ENCODE peak calls at places on chromosomes 6 and 20, in four cellular contexts. One of them, this sample, is unnamed.
A peak's percentile ranks its signal among the peaks of the same experiment; 100 is the strongest.

GRCh38 chr6:123007885-123008284 is 11.8 kb downstream of the CLVS2 start:
- DNase-seq in WERI-Rb-1: no peak
- DNase-seq in PC-9: no peak
- DNase-seq in HL-60: no peak
- DNase-seq in this sample: no peak

GRCh38 chr20:4967752-4968477 is 33.4 kb downstream of the SLC23A2 start:
- DNase-seq in HL-60: no peak
- DNase-seq in WERI-Rb-1: no peak
- DNase-seq in PC-9: no peak
- DNase-seq in this sample: no peak

GRCh38 chr6:19812512-19813119 is 24.6 kb upstream of the ID4 start:
- DNase-seq in PC-9: no peak
- DNase-seq in HL-60: no peak
- DNase-seq in WERI-Rb-1: no peak
- DNase-seq in this sample: peak; percentile 35

GRCh38 chr20:45817652-45818194 is 5.3 kb downstream of the UBE2C start:
- DNase-seq in PC-9: peak; percentile 96
- DNase-seq in HL-60: no peak
- DNase-seq in WERI-Rb-1: no peak
- DNase-seq in this sample: no peak

GRCh38 chr6:52407467-52407866 is 12.7 kb upstream of the EFHC1 start:
- DNase-seq in HL-60: no peak
- DNase-seq in WERI-Rb-1: peak; percentile 49
- DNase-seq in PC-9: peak; percentile 62
- DNase-seq in this sample: no peak

GRCh38 chr6:32137454-32137853 is 7.4 kb upstream of the FKBPL start:
- DNase-seq in HL-60: no peak
- DNase-seq in PC-9: no peak
- DNase-seq in WERI-Rb-1: no peak
- DNase-seq in this sample: no peak

GRCh38 chr6:97312241-97312640 is 29.2 kb upstream of the MMS22L start:
- DNase-seq in PC-9: peak; percentile 38
- DNase-seq in HL-60: no peak
- DNase-seq in WERI-Rb-1: no peak
- DNase-seq in this sample: no peak

GRCh38 chr6:77334093-77334492 is 129.2 kb downstream of the HTR1B start:
- DNase-seq in PC-9: no peak
- DNase-seq in WERI-Rb-1: no peak
- DNase-seq in HL-60: no peak
- DNase-seq in this sample: no peak

GRCh38 chr6:50994026-50994720 is 175.5 kb downstream of the TFAP2B start:
- DNase-seq in PC-9: no peak
- DNase-seq in HL-60: no peak
- DNase-seq in WERI-Rb-1: no peak
- DNase-seq in this sample: no peak

GRCh38 chr6:110020888-110021287 is 42.8 kb downstream of the GPR6 start:
- DNase-seq in PC-9: no peak
- DNase-seq in HL-60: no peak
- DNase-seq in WERI-Rb-1: no peak
- DNase-seq in this sample: no peak

GRCh38 chr6:166360243-166361079 is 18.1 kb upstream of the SFT2D1 start:
- DNase-seq in PC-9: no peak
- DNase-seq in WERI-Rb-1: no peak
- DNase-seq in HL-60: peak; percentile 86
- DNase-seq in this sample: no peak

GRCh38 chr20:46129955-46130481 is 11.9 kb downstream of the CD40 start:
- DNase-seq in PC-9: no peak
- DNase-seq in HL-60: no peak
- DNase-seq in WERI-Rb-1: peak; percentile 89
- DNase-seq in this sample: no peak

GRCh38 chr6:112004397-112005341 is 49.2 kb upstream of the CCN6 start:
- DNase-seq in PC-9: no peak
- DNase-seq in HL-60: no peak
- DNase-seq in WERI-Rb-1: no peak
- DNase-seq in this sample: no peak

GRCh38 chr6:37783025-37783825 is 36.3 kb upstream of the ZFAND3 start:
- DNase-seq in PC-9: no peak
- DNase-seq in WERI-Rb-1: no peak
- DNase-seq in HL-60: no peak
- DNase-seq in this sample: no peak

GRCh38 chr6:127732927-127733326 is 156.0 kb downstream of the C6orf58 start:
- DNase-seq in WERI-Rb-1: no peak
- DNase-seq in HL-60: no peak
- DNase-seq in PC-9: no peak
- DNase-seq in this sample: no peak

GRCh38 chr20:23915844-23916243 is 36.3 kb upstream of the CST5 start:
- DNase-seq in WERI-Rb-1: no peak
- DNase-seq in PC-9: no peak
- DNase-seq in HL-60: no peak
- DNase-seq in this sample: no peak

GRCh38 chr20:44714701-44715494 is at the start of gene CCN5:
- DNase-seq in WERI-Rb-1: no peak
- DNase-seq in PC-9: peak; percentile 81
- DNase-seq in HL-60: no peak
- DNase-seq in this sample: no peak

GRCh38 chr20:58241766-58242465 is 13.5 kb upstream of the ANKRD60 start:
- DNase-seq in HL-60: no peak
- DNase-seq in WERI-Rb-1: no peak
- DNase-seq in PC-9: no peak
- DNase-seq in this sample: no peak

GRCh38 chr6:156398371-156398770 is 378.8 kb upstream of the ARID1B start:
- DNase-seq in HL-60: no peak
- DNase-seq in PC-9: no peak
- DNase-seq in WERI-Rb-1: no peak
- DNase-seq in this sample: no peak

GRCh38 chr6:113449051-113449450 is 408.1 kb upstream of the MARCKS start:
- DNase-seq in PC-9: no peak
- DNase-seq in WERI-Rb-1: no peak
- DNase-seq in HL-60: no peak
- DNase-seq in this sample: no peak

GRCh38 chr6:169837529-169838250 is 86.3 kb downstream of the ERMARD start:
- DNase-seq in PC-9: no peak
- DNase-seq in HL-60: no peak
- DNase-seq in WERI-Rb-1: no peak
- DNase-seq in this sample: no peak

GRCh38 chr20:42308980-42309524 is 690.9 kb upstream of the CHD6 start:
- DNase-seq in HL-60: no peak
- DNase-seq in PC-9: no peak
- DNase-seq in WERI-Rb-1: no peak
- DNase-seq in this sample: no peak

GRCh38 chr20:18805881-18806280 is 7.7 kb upstream of the SCP2D1 start:
- DNase-seq in HL-60: no peak
- DNase-seq in WERI-Rb-1: peak; percentile 61
- DNase-seq in PC-9: no peak
- DNase-seq in this sample: no peak

GRCh38 chr6:112031956-112032355 is 21.9 kb upstream of the CCN6 start:
- DNase-seq in HL-60: no peak
- DNase-seq in PC-9: no peak
- DNase-seq in WERI-Rb-1: no peak
- DNase-seq in this sample: no peak

GRCh38 chr6:72748759-72749158 is 126.9 kb downstream of the KCNQ5 start:
- DNase-seq in WERI-Rb-1: no peak
- DNase-seq in HL-60: no peak
- DNase-seq in PC-9: no peak
- DNase-seq in this sample: no peak

GRCh38 chr6:84764332-84765049 is at the start of gene TBX18:
- DNase-seq in PC-9: no peak
- DNase-seq in WERI-Rb-1: peak; percentile 98
- DNase-seq in HL-60: no peak
- DNase-seq in this sample: no peak

GRCh38 chr20:34240121-34240520 is 1.1 kb upstream of the ASIP start:
- DNase-seq in PC-9: no peak
- DNase-seq in HL-60: no peak
- DNase-seq in WERI-Rb-1: no peak
- DNase-seq in this sample: no peak

GRCh38 chr6:53956068-53956711 is 155.1 kb upstream of the MLIP start:
- DNase-seq in HL-60: no peak
- DNase-seq in PC-9: peak; percentile 70
- DNase-seq in WERI-Rb-1: peak; percentile 94
- DNase-seq in this sample: peak; percentile 32

GRCh38 chr6:52534966-52535390 is 41.9 kb downstream of the TRAM2 start:
- DNase-seq in PC-9: no peak
- DNase-seq in HL-60: no peak
- DNase-seq in WERI-Rb-1: no peak
- DNase-seq in this sample: no peak

GRCh38 chr6:32095338-32096086 is 13.6 kb downstream of the TNXB start:
- DNase-seq in WERI-Rb-1: peak; percentile 55
- DNase-seq in HL-60: no peak
- DNase-seq in PC-9: no peak
- DNase-seq in this sample: no peak

GRCh38 chr20:23143098-23143497 is 57.0 kb upstream of the CD93 start:
- DNase-seq in HL-60: peak; percentile 70
- DNase-seq in WERI-Rb-1: no peak
- DNase-seq in PC-9: peak; percentile 82
- DNase-seq in this sample: no peak

GRCh38 chr6:36914227-36914794 is 28.6 kb downstream of the C6orf89 start:
- DNase-seq in WERI-Rb-1: no peak
- DNase-seq in HL-60: no peak
- DNase-seq in PC-9: peak; percentile 97
- DNase-seq in this sample: no peak

GRCh38 chr6:46626228-46626909 is 26.2 kb downstream of the CYP39A1 start:
- DNase-seq in PC-9: peak; percentile 61
- DNase-seq in WERI-Rb-1: no peak
- DNase-seq in HL-60: no peak
- DNase-seq in this sample: no peak
- TF ChIP-seq CTCF in PC-9: peak; percentile 77
- TF ChIP-seq CTCF in WERI-Rb-1: peak; percentile 40
- TF ChIP-seq CTCF in HL-60: peak; percentile 13
- TF ChIP-seq CTCF in this sample: peak; percentile 67

DNA sequence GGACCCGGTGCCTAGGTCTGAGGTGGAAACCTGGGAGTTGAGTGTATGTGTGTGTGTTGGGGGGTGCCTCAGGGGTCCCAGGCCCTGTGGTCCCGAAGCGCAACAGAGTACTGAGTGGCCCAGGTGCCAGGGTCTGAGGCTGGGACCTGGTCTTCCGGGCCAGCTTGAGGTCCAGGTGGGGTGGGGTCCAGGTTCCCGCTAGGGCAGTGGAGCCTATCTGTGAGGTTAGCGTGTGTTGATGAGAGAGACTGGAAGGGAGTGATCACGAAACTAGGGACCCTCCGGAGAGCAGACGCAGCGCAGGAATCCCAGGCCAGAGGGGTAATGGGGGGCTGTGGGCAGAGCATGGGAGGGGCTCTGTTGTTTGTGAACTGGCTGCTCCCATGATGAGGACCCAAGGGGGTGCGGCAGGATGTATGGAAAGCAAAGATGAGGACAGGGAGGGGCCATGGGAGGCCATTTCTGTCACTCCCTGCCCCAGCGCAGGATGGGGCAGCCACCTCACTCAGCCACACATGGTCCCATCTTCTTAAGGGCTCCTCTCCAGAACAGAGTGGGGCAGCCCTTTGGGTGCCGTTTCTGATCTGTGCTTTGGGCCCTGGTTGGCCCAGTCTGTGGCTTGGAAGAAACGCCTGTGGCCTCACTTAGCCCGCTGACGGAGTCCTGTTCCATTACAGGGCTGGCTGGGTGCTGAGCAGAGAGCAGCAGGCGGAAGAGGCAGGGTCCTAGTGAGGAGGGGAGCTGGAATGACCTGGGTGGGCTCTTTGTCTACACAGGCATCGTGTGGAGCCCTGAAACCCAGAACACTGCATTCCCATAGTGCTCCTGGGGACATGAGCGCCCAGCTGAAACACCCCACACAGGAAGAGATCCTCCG is 872 bp downstream of the HSPA12B start:
- DNase-seq in WERI-Rb-1: no peak
- DNase-seq in PC-9: no peak
- DNase-seq in HL-60: no peak
- DNase-seq in this sample: no peak
- H3K4me3 ChIP-seq in WERI-Rb-1: no peak overlapping the region
- H3K4me3 ChIP-seq in PC-9: no peak overlapping the region
- H3K4me3 ChIP-seq in HL-60: no peak overlapping the region
- H3K4me3 ChIP-seq in this sample: no peak overlapping the region

GRCh38 chr20:63737690-63737939 is 1.2 kb downstream of the LIME1 start:
- DNase-seq in WERI-Rb-1: no peak
- DNase-seq in PC-9: no peak
- DNase-seq in HL-60: no peak
- DNase-seq in this sample: no peak

GRCh38 chr20:63739129-63740069 is at the start of gene SLC2A4RG:
- DNase-seq in PC-9: no peak
- DNase-seq in WERI-Rb-1: peak; percentile 47
- DNase-seq in HL-60: peak; percentile 63
- DNase-seq in this sample: no peak

GRCh38 chr20:63740070-63740500 is 509 bp downstream of the SLC2A4RG start:
- DNase-seq in HL-60: peak; percentile 52
- DNase-seq in PC-9: no peak
- DNase-seq in WERI-Rb-1: no peak
- DNase-seq in this sample: no peak

GRCh38 chr20:63737940-63738686 is 1.5 kb upstream of the SLC2A4RG start:
- DNase-seq in HL-60: no peak
- DNase-seq in WERI-Rb-1: no peak
- DNase-seq in PC-9: no peak
- DNase-seq in this sample: no peak

DNA sequence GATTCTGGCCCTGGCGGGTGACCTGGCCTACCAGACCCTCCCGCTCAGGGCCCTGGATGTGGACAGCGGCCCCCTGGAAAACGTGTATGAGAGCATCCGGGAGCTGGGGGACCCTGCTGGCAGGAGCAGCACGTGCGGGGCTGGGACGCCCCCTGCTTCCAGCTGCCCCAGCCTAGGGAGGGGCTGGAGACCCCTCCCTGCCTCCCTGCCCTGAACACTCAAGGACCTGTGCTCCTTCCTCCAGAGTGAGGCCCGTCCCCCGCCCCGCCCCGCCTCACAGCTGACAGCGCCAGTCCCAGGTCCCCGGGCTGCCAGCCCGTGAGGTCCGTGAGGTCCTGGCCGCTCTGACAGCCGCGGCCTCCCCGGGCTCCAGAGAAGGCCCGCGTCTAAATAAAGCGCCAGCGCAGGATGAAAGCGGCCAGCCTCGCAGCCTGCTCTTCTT is 868 bp upstream of the SLC2A4RG start:
- DNase-seq in PC-9: no peak
- DNase-seq in WERI-Rb-1: peak; percentile 41
- DNase-seq in HL-60: no peak
- DNase-seq in this sample: no peak
- TF ChIP-seq CTCF in PC-9: no peak
- TF ChIP-seq CTCF in WERI-Rb-1: no peak
- TF ChIP-seq CTCF in HL-60: no peak
- TF ChIP-seq CTCF in this sample: no peak

GRCh38 chr20:37852666-37853065 is 50.3 kb upstream of the VSTM2L start:
- DNase-seq in HL-60: no peak
- DNase-seq in PC-9: no peak
- DNase-seq in WERI-Rb-1: no peak
- DNase-seq in this sample: peak; percentile 89
- H3K4me3 ChIP-seq in HL-60: no peak overlapping the region
- H3K4me3 ChIP-seq in PC-9: no peak overlapping the region
- H3K4me3 ChIP-seq in WERI-Rb-1: no peak overlapping the region
- H3K4me3 ChIP-seq in this sample: no peak overlapping the region